ENCODE peak calls at places on chromosomes 6 and 20, in eight cellular contexts. H, J, X, F, M, P, B and D are unnamed samples.

GRCh38 chr6:74632196-74632595 is 573.7 kb downstream of the COL12A1 start:
- DNase-seq in B (no peak), X (no peak), H (peak; percentile 54), J (no peak), F (no peak), P (no peak), M (no peak), D (no peak)

GRCh38 chr20:16927031-16927430 is 178.9 kb downstream of the OTOR start:
- DNase-seq in J (no peak), P (peak; percentile 42), X (no peak), B (peak; percentile 25), F (no peak), M (no peak), H (no peak), D (no peak)

GRCh38 chr20:41717464-41717863 is 99.3 kb upstream of the CHD6 start:
- DNase-seq in X (no peak), J (no peak), M (no peak), P (peak; percentile 59), H (no peak), F (no peak), B (no peak), D (peak; percentile 61)

GRCh38 chr6:53390010-53390409 is 41.3 kb upstream of the ELOVL5 start:
- DNase-seq in H (no peak), F (no peak), B (no peak), M (no peak), X (no peak), P (no peak), J (no peak), D (no peak)

GRCh38 chr6:30345852-30346251 is 896 bp downstream of the RPP21 start:
- DNase-seq in H (no peak), X (no peak), B (no peak), M (no peak), F (no peak), J (no peak), P (no peak), D (no peak)

GRCh38 chr20:18727032-18727508 is 86.5 kb upstream of the SCP2D1 start:
- DNase-seq in M (no peak), H (no peak), F (no peak), P (no peak), X (no peak), J (no peak), B (peak; percentile 20), D (no peak)

GRCh38 chr6:25954756-25955155 is 7.8 kb upstream of the TRIM38 start:
- DNase-seq in P (no peak), F (no peak), H (no peak), J (no peak), B (peak; percentile 67), M (no peak), X (no peak), D (no peak)

GRCh38 chr20:48610996-48611395 is 216.8 kb downstream of the PREX1 start:
- DNase-seq in B (no peak), H (no peak), F (no peak), X (no peak), P (no peak), M (no peak), J (no peak), D (no peak)

GRCh38 chr6:137045221-137045789 is 540 bp upstream of the IL20RA start:
- DNase-seq in X (no peak), B (peak; percentile 43), F (no peak), P (no peak), M (no peak), J (no peak), H (no peak), D (no peak)

GRCh38 chr20:4328541-4328940 is 313.2 kb upstream of the RNF24 start:
- DNase-seq in H (no peak), F (no peak), B (no peak), X (no peak), P (peak; percentile 59), J (no peak), M (no peak), D (no peak)

GRCh38 chr20:15772826-15773225 is 800.4 kb downstream of the KIF16B start:
- DNase-seq in M (no peak), X (no peak), B (no peak), J (no peak), H (no peak), P (no peak), F (no peak), D (no peak)

GRCh38 chr6:36200154-36200891 is 3.8 kb downstream of the BRPF3 start:
- DNase-seq in F (no peak), B (no peak), X (no peak), M (no peak), P (no peak), J (no peak), H (no peak), D (no peak)

GRCh38 chr20:49287555-49288249 is 9.8 kb upstream of the ZNFX1 start:
- DNase-seq in B (no peak), J (no peak), F (no peak), H (peak; percentile 70), P (peak; percentile 68), M (no peak), X (no peak), D (no peak)

GRCh38 chr20:56391037-56391436 is 978 bp downstream of the AURKA start:
- DNase-seq in M (no peak), B (no peak), P (peak; percentile 17), X (no peak), J (peak; percentile 36), F (no peak), H (peak; percentile 2), D (no peak)

GRCh38 chr20:701401-702129 is 26.0 kb upstream of the SCRT2 start:
- DNase-seq in X (no peak), J (no peak), B (no peak), P (no peak), H (no peak), M (no peak), F (no peak), D (no peak)

GRCh38 chr6:125947581-125947980 is 9.0 kb upstream of the HINT3 start:
- DNase-seq in H (peak; percentile 58), B (peak; percentile 88), P (peak; percentile 91), F (no peak), M (no peak), X (no peak), J (no peak), D (no peak)

GRCh38 chr20:17029698-17030097 is 197.1 kb upstream of the PCSK2 start:
- DNase-seq in P (no peak), H (no peak), B (peak; percentile 1), J (no peak), M (no peak), F (no peak), X (no peak), D (no peak)

GRCh38 chr6:106085687-106085983 is 501 bp upstream of the PRDM1 start:
- DNase-seq in F (no peak), H (peak; percentile 53), P (peak; percentile 35), M (no peak), B (no peak), X (no peak), J (no peak), D (no peak)

GRCh38 chr6:106087548-106088325 is 1.6 kb downstream of the PRDM1 start:
- DNase-seq in J (peak; percentile 40), M (no peak), B (peak; percentile 62), X (no peak), P (peak; percentile 88), H (peak; percentile 84), F (peak; percentile 68), D (peak; percentile 17)

GRCh38 chr6:106092279-106092678 is 6.1 kb downstream of the PRDM1 start:
- DNase-seq in F (no peak), H (no peak), X (no peak), B (no peak), M (no peak), J (no peak), P (no peak), D (no peak)

GRCh38 chr6:106085984-106086832 is at the start of gene PRDM1:
- DNase-seq in B (peak; percentile 84), X (peak; percentile 81), M (peak; percentile 76), J (peak; percentile 99), F (no peak), P (peak; percentile 81), H (peak; percentile 80), D (peak; percentile 49)

DNA sequence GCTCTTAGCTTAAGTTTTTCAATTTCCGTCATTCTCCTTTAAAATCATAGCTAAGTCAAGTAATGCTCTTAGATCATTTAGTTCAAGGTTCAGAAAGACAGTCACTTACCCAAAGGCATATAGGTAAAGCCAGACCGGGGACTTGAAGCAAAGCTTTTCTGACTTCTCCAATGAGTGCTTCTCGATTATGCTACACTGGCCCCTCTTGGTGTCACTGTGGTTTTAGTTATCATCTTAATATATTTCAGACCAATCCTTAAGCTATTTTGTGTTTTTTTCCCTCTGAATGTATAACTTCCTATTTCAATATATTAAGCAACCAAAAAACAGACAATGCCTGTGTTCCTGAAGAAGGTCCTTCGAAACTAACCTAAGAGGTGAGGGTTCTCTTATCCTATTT is 3.8 kb downstream of the PRDM1 start:
- DNase-seq in H (peak; percentile 76), X (no peak), F (no peak), M (no peak), B (no peak), P (peak; percentile 57), J (peak; percentile 58), D (peak; percentile 10)
- H3K4me3 ChIP-seq in H (no peak overlapping the region), X (no peak overlapping the region), F (no peak overlapping the region), M (peak overlapping the region; percentile 67), B (no peak overlapping the region), P (peak overlapping the region; percentile 93), J (no peak overlapping the region), D (no peak overlapping the region)

DNA sequence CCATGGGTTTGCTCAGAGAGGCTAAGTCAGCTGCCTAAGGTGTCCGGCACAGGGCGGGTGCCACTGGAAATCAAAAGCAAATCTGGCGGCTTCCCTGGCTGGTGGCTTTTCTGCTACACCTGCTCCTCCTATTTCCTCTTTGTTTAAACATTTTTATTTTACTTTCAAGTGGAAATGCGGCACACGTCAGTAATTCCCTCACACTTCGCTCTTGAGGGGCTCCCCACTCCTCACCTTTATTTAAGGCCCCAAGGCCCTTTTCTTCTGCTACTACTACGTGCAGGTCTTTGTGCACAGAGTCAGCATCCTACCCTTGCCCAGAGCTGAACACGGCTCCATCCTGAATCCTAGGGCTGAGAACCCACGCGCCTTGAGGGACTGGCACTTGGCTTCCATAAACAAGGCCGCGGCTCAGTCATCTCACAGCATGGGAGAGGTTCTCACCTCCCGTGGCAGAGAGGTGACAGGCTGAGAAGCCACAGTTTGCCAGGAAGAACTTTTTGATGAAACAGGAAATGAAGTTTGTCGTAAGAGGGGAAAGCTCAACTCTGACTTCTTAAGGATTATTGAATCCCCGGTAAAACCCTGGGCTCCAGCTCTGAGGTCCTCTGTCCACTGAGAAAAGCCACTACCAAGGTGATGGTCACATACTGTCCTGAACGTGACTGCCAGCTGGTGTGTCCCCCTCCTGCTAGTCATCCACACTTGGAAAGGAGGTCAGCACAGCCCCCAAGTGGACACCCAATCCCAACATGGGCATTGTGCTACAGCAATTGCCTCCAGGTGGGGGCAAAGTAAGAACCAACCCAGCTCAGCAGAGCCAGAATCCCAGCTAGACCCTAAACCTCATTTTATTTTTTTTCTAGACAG is 48.0 kb downstream of the NFATC2 start:
- DNase-seq in H (no peak), B (no peak), X (no peak), J (peak; percentile 55), P (no peak), M (no peak), F (no peak), D (no peak)
- H3K4me3 ChIP-seq in H (no peak overlapping the region), B (no peak overlapping the region), X (no peak overlapping the region), J (no peak overlapping the region), P (no peak overlapping the region), M (no peak overlapping the region), F (no peak overlapping the region), D (no peak overlapping the region)

GRCh38 chr20:36835453-36836198 is 40.3 kb upstream of the TLDC2 start:
- DNase-seq in B (peak; percentile 90), F (peak; percentile 77), P (peak; percentile 98), H (peak; percentile 98), J (peak; percentile 96), X (peak; percentile 80), M (peak; percentile 98), D (peak; percentile 96)
- H3K4me3 ChIP-seq in B (peak overlapping the region; percentile 16), F (peak overlapping the region; percentile 31), P (peak overlapping the region; percentile 30), H (peak overlapping the region; percentile 56), J (peak overlapping the region; percentile 21), X (peak overlapping the region; percentile 44), M (peak overlapping the region; percentile 33), D (peak overlapping the region; percentile 16)

GRCh38 chr6:103001724-103002123 is 1608.2 kb downstream of the GRIK2 start:
- DNase-seq in X (no peak), P (no peak), J (no peak), H (no peak), F (no peak), B (no peak), M (no peak), D (peak; percentile 29)
- H3K4me3 ChIP-seq in X (no peak overlapping the region), P (no peak overlapping the region), J (no peak overlapping the region), H (no peak overlapping the region), F (no peak overlapping the region), B (no peak overlapping the region), M (no peak overlapping the region), D (no peak overlapping the region)